ENCODE peak calls at places on chromosomes 6 and 20, in ten cellular contexts. E, P, Z, R, Y, K, O, U, F and M are unnamed samples.

GRCh38 chr20:1844723-1845523 is 50.3 kb upstream of the SIRPA start:
- DNase-seq in E (no peak), P (peak; percentile 50), Z (no peak), R (no peak), Y (peak; percentile 23), K (no peak), O (no peak), U (no peak), F (peak; percentile 44), M (no peak)

GRCh38 chr20:4950437-4950836 is 50.9 kb downstream of the SLC23A2 start:
- DNase-seq in E (no peak), P (no peak), Z (no peak), R (no peak), Y (no peak), K (no peak), O (no peak), U (no peak), F (no peak), M (no peak)

GRCh38 chr6:13470240-13471140 is 16.9 kb downstream of the GFOD1 start:
- DNase-seq in E (no peak), P (no peak), Z (no peak), R (no peak), Y (no peak), K (no peak), O (peak; percentile 16), U (no peak), F (no peak), M (no peak)

GRCh38 chr6:35238843-35239289 is 20.7 kb upstream of the ZNF76 start:
- DNase-seq in E (peak; percentile 77), P (peak; percentile 94), Z (no peak), R (peak; percentile 95), Y (no peak), K (no peak), O (no peak), U (peak; percentile 84), F (no peak), M (peak; percentile 72)

GRCh38 chr6:159727717-159728440 is 573 bp downstream of the WTAP start:
- DNase-seq in E (peak; percentile 90), P (peak; percentile 61), Z (no peak), R (peak; percentile 70), Y (peak; percentile 38), K (no peak), O (peak; percentile 40), U (no peak), F (no peak), M (no peak)

GRCh38 chr6:125269328-125269985 is 32.3 kb downstream of the HDDC2 start:
- DNase-seq in E (no peak), P (no peak), Z (no peak), R (no peak), Y (no peak), K (no peak), O (no peak), U (no peak), F (no peak), M (no peak)

GRCh38 chr6:108610270-108610839 is 49.6 kb downstream of the FOXO3 start:
- DNase-seq in E (no peak), P (no peak), Z (no peak), R (no peak), Y (no peak), K (no peak), O (no peak), U (no peak), F (no peak), M (no peak)

GRCh38 chr6:151391471-151392428 is at the start of gene ZBTB2:
- DNase-seq in E (peak; percentile 91), P (peak; percentile 80), Z (no peak), R (peak; percentile 95), Y (peak; percentile 49), K (peak; percentile 51), O (peak; percentile 54), U (peak; percentile 80), F (peak; percentile 80), M (peak; percentile 86)

GRCh38 chr6:33983109-33983475 is 162.8 kb downstream of the GRM4 start:
- DNase-seq in E (peak; percentile 93), P (peak; percentile 34), Z (no peak), R (no peak), Y (no peak), K (no peak), O (no peak), U (peak; percentile 34), F (peak; percentile 43), M (peak; percentile 69)

GRCh38 chr20:38730989-38731737 is 6.9 kb downstream of the SLC32A1 start:
- DNase-seq in E (peak; percentile 94), P (peak; percentile 63), Z (no peak), R (peak; percentile 85), Y (peak; percentile 55), K (peak; percentile 73), O (peak; percentile 91), U (peak; percentile 91), F (peak; percentile 53), M (peak; percentile 86)

GRCh38 chr20:33309631-33310030 is 26.6 kb downstream of the BPIFB1 start:
- DNase-seq in E (peak; percentile 3), P (no peak), Z (no peak), R (no peak), Y (no peak), K (no peak), O (no peak), U (no peak), F (no peak), M (no peak)

GRCh38 chr6:32047855-32048766 is 9.9 kb downstream of the CYP21A2 start:
- DNase-seq in E (peak; percentile 94), P (peak; percentile 76), Z (no peak), R (peak; percentile 71), Y (peak; percentile 23), K (peak; percentile 62), O (no peak), U (peak; percentile 85), F (peak; percentile 61), M (peak; percentile 92)

GRCh38 chr6:5728726-5729434 is 277.8 kb downstream of the NRN1 start:
- DNase-seq in E (peak; percentile 76), P (no peak), Z (no peak), R (peak; percentile 28), Y (no peak), K (no peak), O (peak; percentile 39), U (no peak), F (peak; percentile 6), M (no peak)

GRCh38 chr20:9467995-9468394 is 46.4 kb upstream of the LAMP5 start:
- DNase-seq in E (no peak), P (no peak), Z (no peak), R (peak; percentile 23), Y (no peak), K (no peak), O (no peak), U (peak; percentile 34), F (no peak), M (peak; percentile 59)